ENCODE peak calls at places on chromosomes 1 and 21, in seven cellular contexts. B is colonic mucosa, E is transverse colon, F is PC-3, G is sigmoid colon, J is endothelial cell, X is GM12864. U is an unnamed sample.

GRCh38 chr1:2135425-2135824 is 59.1 kb downstream of the FAAP20 start:
- DNase-seq in J (no peak), E (peak; percentile 45), G (peak; percentile 91), X (no peak), B (no peak), F (peak; percentile 21), U (no peak)

GRCh38 chr1:21552715-21553114 is 43.5 kb downstream of the ALPL start:
- DNase-seq in J (no peak), G (no peak), F (no peak), B (no peak), E (no peak), X (no peak), U (no peak)

GRCh38 chr1:209641216-209642181 is 10.7 kb downstream of the LAMB3 start:
- DNase-seq in G (peak; percentile 95), E (peak; percentile 56), F (no peak), X (no peak), B (peak; percentile 68), J (no peak), U (no peak)

GRCh38 chr1:6108937-6109636 is 63.4 kb downstream of the KCNAB2 start:
- DNase-seq in X (peak; percentile 15), G (no peak), B (no peak), E (peak; percentile 32), J (peak; percentile 42), F (peak; percentile 89), U (peak; percentile 69)

GRCh38 chr1:6601865-6602668 is 602 bp downstream of the KLHL21 start:
- DNase-seq in G (peak; percentile 82), F (peak; percentile 57), B (peak; percentile 49), E (peak; percentile 42), X (no peak), J (no peak), U (peak; percentile 34)

GRCh38 chr1:93087532-93087931 is 8.4 kb downstream of the MTF2 start:
- DNase-seq in F (no peak), X (peak; percentile 8), E (no peak), G (no peak), J (no peak), B (no peak), U (no peak)

GRCh38 chr1:219463629-219464028 is 149.3 kb downstream of the ZC3H11B start:
- DNase-seq in X (no peak), B (no peak), J (no peak), G (no peak), E (no peak), F (no peak), U (no peak)

GRCh38 chr1:226990133-226990716 is 50.1 kb downstream of the COQ8A start:
- DNase-seq in F (no peak), X (no peak), J (no peak), E (peak; percentile 81), G (peak; percentile 62), B (peak; percentile 88), U (peak; percentile 83)

GRCh38 chr1:36258960-36259344 is 34.7 kb downstream of the THRAP3 start:
- DNase-seq in B (no peak), X (no peak), F (no peak), J (no peak), E (no peak), G (no peak), U (no peak)

GRCh38 chr21:29674343-29674742 is 265.5 kb downstream of the GRIK1 start:
- DNase-seq in J (no peak), X (no peak), B (no peak), F (no peak), G (no peak), E (no peak), U (peak; percentile 2)

GRCh38 chr1:65260851-65261473 is 48.4 kb upstream of the DNAJC6 start:
- DNase-seq in B (no peak), X (no peak), E (no peak), F (peak; percentile 81), J (no peak), G (no peak), U (peak; percentile 23)

GRCh38 chr1:79373481-79374132 is 367.1 kb upstream of the ADGRL4 start:
- DNase-seq in G (no peak), J (no peak), E (no peak), B (no peak), X (no peak), F (no peak), U (no peak)

GRCh38 chr1:53572802-53573148 is 113.6 kb downstream of the DMRTB1 start:
- DNase-seq in B (no peak), X (no peak), G (no peak), E (peak; percentile 3), F (peak; percentile 15), J (no peak), U (no peak)

GRCh38 chr1:45793942-45794604 is 9.3 kb upstream of the MAST2 start:
- DNase-seq in E (no peak), J (no peak), G (no peak), F (peak; percentile 25), X (no peak), B (no peak), U (no peak)

GRCh38 chr1:9723068-9723805 is 71.7 kb downstream of the PIK3CD start:
- DNase-seq in E (no peak), X (no peak), J (no peak), B (no peak), F (no peak), G (no peak), U (no peak)

GRCh38 chr1:209549384-209550001 is 34.0 kb upstream of the CAMK1G start:
- DNase-seq in J (peak; percentile 22), G (no peak), B (no peak), F (no peak), X (no peak), E (no peak), U (no peak)

GRCh38 chr1:211206981-211207380 is 52.2 kb upstream of the RCOR3 start:
- DNase-seq in X (no peak), G (no peak), F (no peak), B (no peak), E (no peak), J (no peak), U (no peak)

GRCh38 chr1:153633747-153634665 is at the start of gene CHTOP:
- DNase-seq in E (peak; percentile 99), G (peak; percentile 99), F (peak; percentile 100), X (peak; percentile 96), J (peak; percentile 95), B (peak; percentile 99), U (peak; percentile 98)
- TF ChIP-seq CTCF in E (no peak), G (no peak), F (no peak), X (no peak), J (no peak), B (no peak), U (no peak)

DNA sequence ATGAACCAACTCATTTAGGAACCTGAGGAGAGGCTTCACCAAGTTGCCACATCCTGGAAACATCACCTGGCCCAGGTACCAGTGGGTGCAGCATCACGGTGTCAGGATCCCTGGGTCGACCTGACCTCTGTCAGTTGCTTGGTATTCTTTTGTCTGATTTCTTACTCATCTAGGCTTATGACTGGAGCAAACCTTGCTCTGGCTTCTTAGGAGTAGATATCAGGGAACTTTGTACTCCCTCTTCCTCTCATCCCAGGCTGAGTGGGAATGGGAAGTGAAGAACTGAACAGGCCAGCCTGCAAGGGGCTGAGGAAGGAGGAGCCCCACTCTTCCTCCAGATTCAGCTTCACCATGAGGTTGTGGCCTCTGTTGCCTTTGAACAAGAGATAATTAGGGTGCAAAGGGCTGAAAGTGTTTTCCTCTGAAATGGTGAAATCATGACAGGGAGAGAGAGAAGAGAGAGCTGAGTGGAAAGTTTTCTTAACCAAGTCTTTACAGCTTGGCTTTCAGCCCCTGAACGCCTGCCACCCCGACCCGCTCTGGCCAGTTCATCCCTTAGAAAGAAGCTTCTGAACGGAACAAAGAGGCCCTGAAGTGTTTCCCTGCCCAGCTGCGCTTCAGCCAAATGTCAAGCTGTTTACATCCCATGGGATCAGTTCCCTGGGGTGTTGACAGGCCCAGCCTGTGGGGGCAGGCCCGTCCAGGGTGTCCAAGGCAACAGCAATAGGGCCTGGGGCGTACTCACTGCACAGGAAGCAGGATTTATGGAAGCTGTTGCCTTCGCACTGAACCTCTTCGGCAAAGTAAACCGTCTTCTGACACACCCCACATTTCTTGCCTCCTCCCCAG is 11.3 kb downstream of the CSRP1 start:
- DNase-seq in G (peak; percentile 95), J (no peak), B (peak; percentile 52), X (no peak), F (no peak), E (peak; percentile 65), U (no peak)
- TF ChIP-seq CTCF in G (no peak), J (no peak), B (no peak), X (no peak), F (no peak), E (no peak), U (no peak)

GRCh38 chr1:11573293-11573692 is 80.9 kb downstream of the FBXO2 start:
- DNase-seq in B (no peak), J (no peak), G (no peak), E (no peak), F (no peak), X (no peak), U (no peak)

GRCh38 chr1:11569551-11569950 is 84.7 kb downstream of the FBXO2 start:
- DNase-seq in G (no peak), J (no peak), B (no peak), E (no peak), X (no peak), F (no peak), U (no peak)

GRCh38 chr1:11569954-11570353 is 84.3 kb downstream of the FBXO2 start:
- DNase-seq in F (no peak), B (no peak), X (no peak), J (no peak), E (no peak), G (no peak), U (no peak)

GRCh38 chr1:11570821-11571220 is 83.4 kb downstream of the FBXO2 start:
- DNase-seq in G (no peak), B (no peak), J (no peak), E (no peak), X (no peak), F (no peak), U (no peak)

DNA sequence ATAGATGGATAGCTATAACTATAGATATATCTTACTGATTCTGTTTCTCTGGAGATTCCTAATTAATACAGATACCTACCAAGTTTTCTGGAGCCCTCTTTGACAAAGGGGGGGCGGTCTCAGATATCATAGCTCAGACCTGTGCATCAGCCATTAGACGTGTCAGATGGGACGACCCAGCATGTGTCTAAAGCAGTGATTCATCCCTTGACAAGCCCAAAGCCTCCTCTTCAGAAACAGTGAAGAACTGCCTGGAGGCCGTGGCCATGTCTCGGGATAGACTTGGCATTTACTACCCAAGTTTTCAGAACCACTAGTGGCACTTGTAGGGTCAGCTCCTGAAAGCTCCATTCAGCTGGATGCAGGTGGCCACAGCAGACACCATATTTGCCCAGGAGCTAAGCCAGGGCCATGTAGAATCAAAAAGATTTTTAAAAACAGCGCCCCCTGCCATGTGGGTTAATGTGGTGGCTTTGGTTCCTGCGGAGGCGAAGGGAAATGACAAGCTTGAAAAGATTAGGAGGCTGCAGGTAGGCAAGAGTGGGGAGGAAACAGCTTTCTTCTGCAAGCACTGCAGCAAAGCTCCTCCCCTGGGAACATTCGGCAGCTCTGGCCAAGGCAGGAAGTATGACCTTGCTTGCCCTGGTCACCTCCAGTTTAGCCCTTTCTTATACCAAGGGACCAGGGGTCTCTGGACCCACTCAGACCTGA is 82.2 kb downstream of the FBXO2 start:
- DNase-seq in B (no peak), F (no peak), E (no peak), G (no peak), J (peak; percentile 56), X (no peak), U (peak; percentile 68)
- TF ChIP-seq CTCF in B (no peak), F (peak; percentile 51), E (no peak), G (no peak), J (peak; percentile 56), X (peak; percentile 20), U (no peak)

DNA sequence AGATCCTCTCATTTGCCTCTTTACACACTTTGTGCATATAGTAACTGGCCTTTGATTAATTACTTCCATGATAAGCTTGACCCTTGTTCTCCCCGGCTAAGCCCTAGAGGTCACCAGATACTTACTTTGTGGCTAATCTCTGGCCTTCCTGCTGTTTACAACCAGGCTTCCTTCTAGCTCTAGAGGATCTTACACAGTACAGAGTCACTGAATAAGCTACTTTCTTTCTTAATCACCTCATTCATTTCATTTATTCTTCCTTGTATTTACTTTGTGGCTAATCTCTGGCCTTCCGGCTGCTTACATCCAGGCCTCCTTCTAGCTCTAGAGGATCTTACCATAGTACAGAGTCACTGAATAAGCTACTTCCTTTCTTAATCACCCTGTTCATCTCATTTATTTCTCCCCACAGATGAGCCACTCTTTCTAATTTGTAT is 144.3 kb upstream of the C1orf21 start:
- DNase-seq in F (peak; percentile 62), J (no peak), G (no peak), X (no peak), E (no peak), B (no peak), U (no peak)
- TF ChIP-seq CTCF in F (peak; percentile 22), J (no peak), G (no peak), X (no peak), E (no peak), B (no peak), U (no peak)

U was measured in activated CD8-positive, alpha-beta T cell treated with anti-CD3 and anti-CD28 coated beads for 36 hours.